ENCODE peak calls at places on chromosome 3, in six cellular contexts. K is left ventricle myocardium inferior; X is SHP77; V is T47D; H is pancreas; W is stimulated activated CD4-positive, alpha-beta T cell treated with anti-CD3 and anti-CD28 coated beads, TNF-alpha, amount 100 ng/mL, for 48 hours. B is an unnamed sample.

GRCh38 chr3:183825380-183826161 is at the start of gene MAP6D1:
- DNase-seq in K (peak), X (peak), V (peak), H (peak), W (peak), B (no peak)

GRCh38 chr3:36891651-36892268 is 53.1 kb downstream of the TRANK1 start:
- DNase-seq in K (peak), X (no peak), V (no peak), H (no peak), W (no peak), B (no peak)

GRCh38 chr3:45123030-45123429 is 23.1 kb downstream of the CDCP1 start:
- DNase-seq in K (no peak), X (no peak), V (no peak), H (no peak), W (no peak), B (no peak)

GRCh38 chr3:180523040-180523439 is 78.9 kb upstream of the TTC14 start:
- DNase-seq in K (no peak), X (no peak), V (no peak), H (no peak), W (no peak), B (no peak)

GRCh38 chr3:139774570-139775302 is 97.0 kb upstream of the NMNAT3 start:
- DNase-seq in K (no peak), X (no peak), V (no peak), H (no peak), W (no peak), B (no peak)

GRCh38 chr3:33578325-33579180 is 138.3 kb upstream of the UBP1 start:
- DNase-seq in K (no peak), X (no peak), V (no peak), H (no peak), W (no peak), B (no peak)

GRCh38 chr3:141087071-141087824 is 36.1 kb downstream of the SPSB4 start:
- DNase-seq in K (no peak), X (peak), V (no peak), H (no peak), W (no peak), B (no peak)

GRCh38 chr3:30256474-30256873 is 349.9 kb upstream of the TGFBR2 start:
- DNase-seq in K (no peak), X (no peak), V (no peak), H (no peak), W (no peak), B (no peak)

GRCh38 chr3:182683335-182684257 is 109.7 kb upstream of the ATP11B start:
- DNase-seq in K (peak), X (peak), V (peak), H (no peak), W (no peak), B (peak)

GRCh38 chr3:99637381-99638111 is 848 bp upstream of the COL8A1 start:
- DNase-seq in K (peak), X (no peak), V (no peak), H (peak), W (no peak), B (no peak)

GRCh38 chr3:45182915-45183881 is 37.0 kb upstream of the CDCP1 start:
- DNase-seq in K (no peak), X (peak), V (peak), H (peak), W (no peak), B (peak)

GRCh38 chr3:156816794-156817741 is 9.1 kb upstream of the LEKR1 start:
- DNase-seq in K (peak), X (peak), V (peak), H (peak), W (peak), B (peak)

GRCh38 chr3:28682126-28682525 is 333.5 kb upstream of the AZI2 start:
- DNase-seq in K (no peak), X (no peak), V (no peak), H (no peak), W (no peak), B (no peak)

GRCh38 chr3:152236741-152237140 is 32.0 kb upstream of the MBNL1 start:
- DNase-seq in K (no peak), X (no peak), V (no peak), H (no peak), W (no peak), B (no peak)

GRCh38 chr3:134647902-134648760 is 2.7 kb downstream of the KY start:
- DNase-seq in K (no peak), X (no peak), V (no peak), H (no peak), W (no peak), B (no peak)

GRCh38 chr3:149639093-149639486 is 18.7 kb downstream of the WWTR1 start:
- DNase-seq in K (no peak), X (no peak), V (no peak), H (no peak), W (no peak), B (no peak)

GRCh38 chr3:46098319-46098761 is 71.1 kb upstream of the XCR1 start:
- DNase-seq in K (peak), X (no peak), V (no peak), H (no peak), W (peak), B (no peak)

GRCh38 chr3:152737021-152737908 is 97.7 kb upstream of the P2RY1 start:
- DNase-seq in K (no peak), X (no peak), V (no peak), H (no peak), W (no peak), B (no peak)

B was measured in NCI-H2029.